ENCODE peak calls at places on chromosomes 11 and 22, in four cellular contexts. U, N, O and A are unnamed samples. For H3K79me2, the result is how much of the 10 kb centered on the place peaks cover.

GRCh38 chr11:108307751-108308150 is 84.9 kb downstream of the ATM start:
- DNase-seq in U (no peak), N (no peak), O (no peak), A (no peak)

GRCh38 chr11:3865388-3866193 is 10.1 kb downstream of the STIM1 start:
- DNase-seq in U (peak), N (no peak), O (no peak), A (peak)

GRCh38 chr11:47380078-47380477 is 1.7 kb upstream of the SPI1 start:
- DNase-seq in U (no peak), N (no peak), O (no peak), A (no peak)

GRCh38 chr22:21761086-21761485 is 25.5 kb upstream of the YPEL1 start:
- DNase-seq in U (no peak), N (no peak), O (no peak), A (no peak)

GRCh38 chr11:73931039-73931645 is 19.7 kb upstream of the DNAJB13 start:
- DNase-seq in U (peak), N (peak), O (peak), A (peak)

GRCh38 chr11:63592975-63593395 is 21.2 kb downstream of the PLAAT3 start:
- DNase-seq in U (peak), N (peak), O (no peak), A (peak)

GRCh38 chr11:128515086-128515485 is 72.3 kb downstream of the ETS1 start:
- DNase-seq in U (no peak), N (no peak), O (no peak), A (no peak)

GRCh38 chr11:111714522-111714921 is 51.7 kb downstream of the PPP2R1B start:
- DNase-seq in U (no peak), N (no peak), O (no peak), A (no peak)

GRCh38 chr11:1202776-1203504 is 19.9 kb upstream of the MUC5B start:
- DNase-seq in U (peak), N (peak), O (peak), A (peak)

GRCh38 chr11:6599884-6600390 is 3.5 kb downstream of the RRP8 start:
- DNase-seq in U (no peak), N (no peak), O (no peak), A (no peak)

GRCh38 chr22:49235463-49236300 is 592.0 kb downstream of the BRD1 start:
- DNase-seq in U (no peak), N (no peak), O (no peak), A (no peak)

GRCh38 chr11:1335811-1336761 is 26.7 kb upstream of the TOLLIP start:
- DNase-seq in U (peak), N (peak), O (no peak), A (peak)

GRCh38 chr11:23995891-23996290 is 501.0 kb upstream of the LUZP2 start:
- DNase-seq in U (no peak), N (no peak), O (no peak), A (no peak)

GRCh38 chr22:40224702-40225101 is 47.0 kb downstream of the TNRC6B start:
- DNase-seq in U (no peak), N (no peak), O (no peak), A (no peak)

GRCh38 chr11:116782728-116783127 is 5.1 kb downstream of the ZPR1 start:
- DNase-seq in U (peak), N (no peak), O (no peak), A (no peak)

GRCh38 chr11:44760917-44761545 is 34.3 kb downstream of the TSPAN18 start:
- DNase-seq in U (peak), N (peak), O (peak), A (peak)

GRCh38 chr11:38416141-38416540 is 1818.1 kb upstream of the RAG2 start:
- DNase-seq in U (no peak), N (no peak), O (no peak), A (no peak)

DNA sequence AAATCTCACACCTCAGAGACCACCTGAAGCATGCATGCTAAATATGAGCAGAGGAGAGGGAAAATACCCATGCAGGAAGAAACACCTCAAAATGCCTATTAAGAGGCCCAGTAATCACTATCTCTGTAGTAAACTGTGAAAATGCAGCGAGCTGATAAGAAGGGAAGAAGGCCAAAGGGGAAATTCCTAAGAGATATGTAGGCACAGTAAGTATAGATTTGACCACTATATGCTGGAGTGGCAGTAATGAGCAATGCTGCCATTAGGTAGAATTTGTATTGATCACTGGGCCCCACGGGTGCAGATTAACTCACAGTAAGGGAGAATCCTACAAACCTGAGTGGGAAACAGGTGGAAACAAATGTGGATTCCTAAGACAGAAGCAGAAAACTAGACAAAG is 1813.1 kb upstream of the RAG2 start:
- DNase-seq in U (no peak), N (no peak), O (no peak), A (peak)
- TF ChIP-seq EZH2phosphoT487 in U (no peak), N (no peak), O (no peak), A (no peak)

GRCh38 chr11:123584186-123584585 is 70.2 kb downstream of the SCN3B start:
- DNase-seq in U (peak), N (no peak), O (no peak), A (no peak)

GRCh38 chr11:123586568-123586967 is 67.9 kb downstream of the SCN3B start:
- DNase-seq in U (no peak), N (no peak), O (no peak), A (no peak)

GRCh38 chr11:123585721-123586120 is 68.7 kb downstream of the SCN3B start:
- DNase-seq in U (no peak), N (no peak), O (no peak), A (no peak)

GRCh38 chr11:123584737-123585136 is 69.7 kb downstream of the SCN3B start:
- DNase-seq in U (no peak), N (no peak), O (no peak), A (no peak)

DNA sequence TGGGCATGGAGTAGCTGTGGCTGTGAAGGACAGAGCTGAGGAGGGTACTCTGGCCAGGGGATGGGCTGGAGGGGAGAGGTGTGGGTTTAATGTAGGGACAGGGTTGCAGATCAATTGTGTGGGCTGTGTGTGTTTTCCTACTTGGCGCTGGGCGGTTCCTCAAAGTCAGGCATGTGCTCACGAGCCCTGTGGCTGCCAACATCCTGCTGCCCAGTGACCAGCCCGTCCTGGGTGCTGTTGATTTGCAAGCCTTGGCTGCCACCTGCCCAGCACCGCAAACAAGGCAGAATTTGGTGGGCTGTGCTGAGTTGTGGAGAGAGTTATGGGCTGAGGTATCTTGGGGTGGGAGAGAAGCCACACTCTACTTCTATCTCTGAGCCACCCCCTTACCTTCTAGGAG is 69.2 kb downstream of the SCN3B start:
- DNase-seq in U (no peak), N (no peak), O (no peak), A (no peak)
- H3K79me2 ChIP-seq in U (under half), N (under half), O (under half), A (under half)

GRCh38 chr11:118051611-118052461 is 25.0 kb upstream of the TMPRSS4 start:
- DNase-seq in U (no peak), N (no peak), O (no peak), A (no peak)
- TF ChIP-seq EZH2phosphoT487 in U (no peak), N (no peak), O (no peak), A (no peak)

GRCh38 chr11:14673824-14674432 is 30.3 kb downstream of the PDE3B start:
- DNase-seq in U (peak), N (no peak), O (no peak), A (no peak)
- H3K79me2 ChIP-seq in U (under half), N (under half), O (under half), A (under half)

GRCh38 chr11:34052608-34053160 is 1.2 kb downstream of the CAPRIN1 start:
- DNase-seq in U (peak), N (peak), O (no peak), A (peak)
- TF ChIP-seq EZH2phosphoT487 in U (no peak), N (no peak), O (no peak), A (no peak)

GRCh38 chr22:22841598-22841997 is 46.0 kb upstream of the IGLL5 start:
- DNase-seq in U (no peak), N (no peak), O (no peak), A (no peak)

GRCh38 chr22:22838148-22838786 is 49.3 kb upstream of the IGLL5 start:
- DNase-seq in U (no peak), N (no peak), O (no peak), A (no peak)

GRCh38 chr22:22842085-22842484 is 45.5 kb upstream of the IGLL5 start:
- DNase-seq in U (no peak), N (no peak), O (no peak), A (no peak)

GRCh38 chr22:22839570-22840314 is 47.9 kb upstream of the IGLL5 start:
- DNase-seq in U (no peak), N (no peak), O (no peak), A (no peak)

GRCh38 chr22:22840778-22841177 is 46.8 kb upstream of the IGLL5 start:
- DNase-seq in U (no peak), N (no peak), O (no peak), A (no peak)
- H3K79me2 ChIP-seq in U (under half), N (under half), O (under half), A (under half)

DNA sequence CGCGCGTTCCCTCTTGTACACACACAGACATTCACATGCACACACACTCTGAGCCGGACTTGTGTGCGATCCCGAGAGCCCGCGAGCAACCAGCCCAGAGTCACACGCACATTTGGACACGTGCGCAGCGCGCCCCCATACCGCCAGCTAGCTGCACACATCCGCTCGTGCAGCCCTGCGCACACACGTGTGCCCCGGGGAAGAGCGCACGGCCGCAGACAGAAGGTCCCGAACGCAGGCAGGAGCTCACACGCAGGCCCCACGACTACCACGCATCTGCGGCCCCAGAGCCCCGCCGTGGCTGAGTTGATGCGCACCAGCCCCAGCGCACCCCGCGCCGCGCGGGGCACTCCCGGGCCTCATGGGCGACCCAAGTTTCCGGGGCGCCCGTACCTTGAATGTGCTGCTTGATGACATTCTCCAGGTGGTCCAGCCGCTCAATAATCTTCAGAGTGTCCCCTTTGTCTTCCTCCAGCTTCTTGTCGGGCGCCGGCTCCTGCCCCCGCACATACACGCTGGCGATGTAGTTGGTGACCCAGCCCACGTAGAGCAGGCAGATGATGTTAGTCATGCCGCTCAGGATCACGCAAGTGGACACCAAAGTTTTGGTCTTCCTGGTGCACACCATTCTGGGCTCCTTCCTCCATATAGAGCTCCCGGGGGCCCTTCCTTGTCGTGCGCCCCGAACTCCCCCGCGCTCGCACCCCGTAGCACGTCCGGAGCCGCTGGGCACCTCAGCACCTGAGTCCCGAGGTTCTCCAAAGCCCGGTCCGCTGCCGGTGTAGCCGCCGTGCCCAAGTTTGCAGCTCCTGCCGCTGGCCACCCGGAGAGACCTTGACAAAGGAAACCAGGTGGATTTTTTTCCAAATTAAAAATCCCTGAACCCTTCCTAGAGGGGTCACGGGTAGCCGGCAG is 582 bp downstream of the GALNT18 start:
- DNase-seq in U (peak), N (peak), O (no peak), A (peak)
- TF ChIP-seq EZH2phosphoT487 in U (no peak), N (peak), O (no peak), A (peak)

DNA sequence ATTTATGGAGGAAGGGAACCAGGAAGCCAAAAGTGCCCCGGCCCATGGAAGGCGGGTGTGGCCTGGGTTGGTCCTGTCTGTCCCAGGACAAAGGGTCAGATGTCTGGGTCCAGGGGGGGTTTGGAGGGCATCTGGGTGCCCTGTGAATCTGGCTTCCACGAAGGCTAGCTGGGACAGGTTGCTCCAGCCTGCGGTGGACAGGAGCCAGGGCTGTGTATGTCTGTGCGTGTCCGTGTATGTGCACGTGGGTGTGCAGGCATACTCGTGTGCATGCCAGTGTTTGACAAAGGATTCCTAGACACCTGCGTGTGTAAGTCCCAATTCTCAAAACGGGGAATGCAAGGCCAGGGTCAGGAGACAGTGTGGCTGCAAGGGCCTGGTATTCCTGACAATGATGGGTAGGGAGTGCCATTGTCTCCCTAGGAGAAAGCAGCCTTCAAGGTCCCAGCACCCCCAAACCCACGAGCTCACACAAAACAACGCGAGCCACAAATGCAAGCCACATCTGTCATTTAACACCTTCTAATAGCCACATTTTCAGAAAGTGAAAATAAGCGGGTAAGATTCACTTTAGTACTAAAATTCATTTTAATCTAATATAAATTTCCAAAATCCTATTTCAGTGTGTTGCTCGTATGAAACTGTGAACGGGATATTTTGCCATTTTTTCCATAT is 78.4 kb upstream of the WNT7B start:
- DNase-seq in U (peak), N (peak), O (no peak), A (no peak)
- H3K79me2 ChIP-seq in U (half or more), N (half or more), O (half or more), A (under half)

DNA sequence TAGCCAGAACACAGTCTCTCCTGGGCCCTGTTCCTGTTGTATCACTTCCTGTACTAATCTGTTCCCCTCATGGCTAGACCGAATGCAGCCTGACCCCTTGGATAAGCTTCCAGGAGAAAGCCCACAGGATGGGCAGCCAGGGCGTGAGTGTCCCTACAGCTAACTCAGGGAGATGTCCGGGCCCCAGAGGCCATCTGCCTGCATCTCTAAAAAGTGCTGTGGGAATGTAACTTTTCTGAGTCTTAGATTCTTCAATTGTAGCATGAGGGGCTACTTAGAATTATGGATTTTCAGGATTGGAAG is 7.7 kb upstream of the MALAT1 start:
- DNase-seq in U (peak), N (no peak), O (no peak), A (no peak)
- TF ChIP-seq EZH2phosphoT487 in U (no peak), N (no peak), O (no peak), A (no peak)

DNA sequence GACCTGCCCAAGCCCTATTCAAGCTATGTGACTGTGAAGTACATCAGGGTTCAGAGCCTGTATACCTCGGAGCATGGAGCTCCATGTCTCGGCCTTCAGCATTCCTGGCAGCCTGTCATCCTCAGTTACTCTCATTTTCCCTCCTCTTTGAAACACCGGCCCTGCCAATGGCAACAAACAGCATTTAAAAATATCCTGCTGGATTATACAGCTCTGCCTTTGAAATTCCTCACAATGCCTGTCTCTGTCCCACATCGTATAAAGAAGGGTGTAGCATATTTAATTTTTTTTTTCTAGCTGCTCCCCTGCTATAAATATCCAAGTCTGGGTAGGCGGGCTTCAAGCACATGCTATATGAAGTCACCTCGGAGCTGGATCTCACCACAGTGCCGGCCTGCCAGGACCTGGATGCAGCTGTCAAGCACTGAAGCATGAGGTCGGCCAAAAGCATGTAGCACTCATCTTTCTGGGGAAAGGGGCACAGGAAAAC is 11.8 kb downstream of the ABTB2 start:
- DNase-seq in U (peak), N (peak), O (no peak), A (no peak)
- H3K79me2 ChIP-seq in U (half or more), N (under half), O (under half), A (under half)